ENCODE peak calls at places on chromosomes 4 and X, in ten cellular contexts. D is RWPE2, V is sigmoid colon, W is GM06990, S is PC-3, R is fibroblast of mammary gland, K is MM.1S, Y is astrocyte of the cerebellum, J is body of pancreas, B is endodermal cell. O is an unnamed sample.

GRCh38 chrX:140091276-140091886 is 126.1 kb upstream of the CXorf66 start:
- DNase-seq in D (no peak), V (peak), W (peak), S (no peak), R (no peak), K (no peak), Y (no peak), J (peak), B (peak), O (peak)

GRCh38 chrX:133297284-133297683 is 79.1 kb upstream of the TFDP3 start:
- DNase-seq in D (no peak), V (no peak), W (no peak), S (peak), R (peak), K (no peak), Y (peak), J (no peak), B (no peak), O (no peak)

GRCh38 chr4:168797176-168797575 is 212.9 kb downstream of the CBR4 start:
- DNase-seq in D (no peak), V (no peak), W (no peak), S (peak), R (peak), K (no peak), Y (peak), J (no peak), B (no peak), O (no peak)

GRCh38 chrX:153517421-153517820 is at the start of gene ATP2B3:
- DNase-seq in D (no peak), V (no peak), W (no peak), S (no peak), R (no peak), K (no peak), Y (no peak), J (no peak), B (peak), O (no peak)

GRCh38 chrX:107726809-107727534 is 48.6 kb downstream of the TSC22D3 start:
- DNase-seq in D (no peak), V (no peak), W (no peak), S (peak), R (no peak), K (no peak), Y (no peak), J (no peak), B (no peak), O (no peak)

GRCh38 chr4:139403457-139403856 is 50.5 kb upstream of the RAB33B start:
- DNase-seq in D (no peak), V (no peak), W (no peak), S (peak), R (no peak), K (no peak), Y (no peak), J (no peak), B (no peak), O (no peak)

GRCh38 chrX:107687445-107687844 is 59.1 kb downstream of the PRPS1 start:
- DNase-seq in D (no peak), V (no peak), W (no peak), S (no peak), R (no peak), K (no peak), Y (no peak), J (no peak), B (peak), O (no peak)

GRCh38 chrX:133776072-133776471 is 209.3 kb downstream of the GPC3 start:
- DNase-seq in D (no peak), V (no peak), W (no peak), S (peak), R (no peak), K (no peak), Y (no peak), J (peak), B (peak), O (no peak)

DNA sequence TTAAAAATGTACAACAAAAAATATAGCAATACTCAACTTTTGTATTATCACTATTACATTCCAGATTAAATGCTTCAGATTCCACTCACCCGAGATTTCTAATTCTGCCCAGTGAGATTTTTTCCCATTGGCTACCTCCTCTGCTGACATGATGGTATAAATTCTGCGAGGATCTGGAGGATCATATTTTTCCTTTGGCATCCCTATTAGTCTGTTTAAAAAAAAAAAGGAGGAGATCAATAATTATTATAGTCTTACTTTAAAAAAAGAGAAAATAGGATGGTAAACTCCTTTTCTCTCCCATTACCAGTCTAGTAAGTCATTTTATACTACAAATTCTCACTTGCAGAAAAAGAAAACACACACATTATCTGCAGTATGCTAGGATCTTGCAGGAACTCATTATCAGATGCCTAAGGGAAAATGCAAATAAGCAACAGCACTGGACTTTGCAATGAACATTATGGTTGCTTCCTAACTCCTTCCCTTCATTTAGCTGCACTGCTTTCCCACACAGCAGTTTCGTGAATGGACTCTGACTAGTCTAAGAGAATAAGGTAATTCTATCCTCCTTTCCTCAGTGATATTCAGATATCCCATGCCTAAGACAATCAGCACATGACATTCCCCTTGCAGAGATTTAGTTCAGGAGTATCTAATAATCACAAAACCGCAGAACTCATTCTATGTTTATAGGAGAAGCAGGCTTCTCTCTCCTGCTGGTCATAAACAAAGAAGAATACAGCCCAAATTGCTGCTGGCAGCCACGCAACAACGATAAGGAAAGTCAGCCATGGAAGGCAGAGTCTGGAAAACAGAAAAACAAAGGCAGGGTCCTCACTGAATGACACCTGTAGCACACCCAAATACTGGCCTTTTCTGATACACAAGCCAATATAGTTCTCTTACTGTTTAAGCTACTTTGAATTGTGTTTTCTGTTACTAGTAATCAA is 42.7 kb downstream of the CNOT6L start:
- DNase-seq in D (no peak), V (no peak), W (no peak), S (no peak), R (no peak), K (no peak), Y (peak), J (no peak), B (no peak), O (peak)
- H3K4me3 ChIP-seq in D (no peak), V (no peak), W (no peak), S (no peak), R (no peak), K (no peak), Y (no peak), J (no peak), B (no peak), O (no peak)

GRCh38 chr4:136680271-136680670 is 852.0 kb downstream of the PCDH18 start:
- DNase-seq in D (no peak), V (no peak), W (no peak), S (peak), R (no peak), K (no peak), Y (no peak), J (no peak), B (no peak), O (no peak)

DNA sequence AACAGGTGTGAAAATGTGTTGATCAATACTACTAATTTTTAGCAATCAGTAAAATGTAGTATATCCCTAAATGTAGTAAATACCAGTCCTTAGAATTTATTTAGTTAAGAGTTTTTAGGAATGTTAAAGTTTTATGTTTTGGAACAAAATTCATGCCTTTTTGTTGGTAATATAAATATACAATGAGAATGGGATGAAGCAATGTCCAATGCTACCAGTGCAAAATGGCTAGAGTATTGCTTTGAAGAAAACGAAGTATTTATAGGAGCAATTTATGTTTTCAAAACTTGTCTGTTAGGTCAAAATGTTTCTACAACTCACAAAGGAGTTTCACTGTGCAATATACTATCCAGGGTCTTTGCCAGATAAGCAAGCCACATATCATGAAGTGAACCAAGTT is 851.5 kb downstream of the PCDH18 start:
- DNase-seq in D (no peak), V (no peak), W (no peak), S (no peak), R (no peak), K (no peak), Y (no peak), J (no peak), B (no peak), O (no peak)
- TF ChIP-seq CTCF in D (no peak), V (no peak), W (no peak), S (no peak), R (no peak), K (no peak), Y (no peak), J (no peak), B (no peak), O (no peak)

GRCh38 chrX:108740299-108740774 is 4.0 kb upstream of the IRS4 start:
- DNase-seq in D (no peak), V (no peak), W (no peak), S (no peak), R (no peak), K (no peak), Y (no peak), J (no peak), B (no peak), O (no peak)
- H3K4me3 ChIP-seq in D (no peak), V (no peak), W (no peak), S (no peak), R (no peak), K (no peak), Y (no peak), J (no peak), B (no peak), O (no peak)

DNA sequence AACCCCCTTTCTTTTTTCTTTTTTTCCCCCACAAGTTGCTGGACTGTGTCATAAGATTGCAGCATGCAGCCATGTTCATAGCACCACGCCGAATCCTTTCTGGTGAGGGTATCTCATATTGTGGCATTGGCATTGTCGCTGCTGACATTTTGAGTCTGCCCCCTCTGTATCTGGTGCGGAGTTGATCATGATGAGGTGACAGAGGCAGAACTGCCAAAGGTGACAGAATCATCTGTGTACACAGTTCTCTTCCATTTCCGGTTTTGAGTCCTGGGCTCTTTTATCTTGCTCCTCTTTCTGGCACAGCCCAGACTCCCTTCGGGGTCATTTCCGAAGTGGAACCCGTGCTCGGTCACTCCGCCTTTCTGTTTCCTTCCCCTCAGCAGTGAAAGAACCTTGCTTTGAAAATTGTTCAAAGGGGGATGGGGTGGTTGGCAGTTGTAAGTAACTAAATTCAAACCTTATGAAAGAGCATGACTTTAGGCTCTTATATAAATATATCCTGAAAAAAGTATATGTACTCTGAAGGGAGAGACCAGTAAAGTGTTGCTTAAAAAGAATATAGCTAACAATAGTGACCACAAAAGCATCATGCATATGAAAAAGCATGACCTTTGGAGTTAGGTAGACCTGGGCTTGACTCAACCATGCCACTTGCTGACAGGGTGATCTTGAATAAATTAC is 55.0 kb upstream of the BMP2K start:
- DNase-seq in D (no peak), V (no peak), W (peak), S (no peak), R (no peak), K (peak), Y (no peak), J (peak), B (no peak), O (no peak)
- TF ChIP-seq CTCF in D (no peak), V (no peak), W (no peak), S (no peak), R (no peak), K (no peak), Y (no peak), J (no peak), B (no peak), O (no peak)

DNA sequence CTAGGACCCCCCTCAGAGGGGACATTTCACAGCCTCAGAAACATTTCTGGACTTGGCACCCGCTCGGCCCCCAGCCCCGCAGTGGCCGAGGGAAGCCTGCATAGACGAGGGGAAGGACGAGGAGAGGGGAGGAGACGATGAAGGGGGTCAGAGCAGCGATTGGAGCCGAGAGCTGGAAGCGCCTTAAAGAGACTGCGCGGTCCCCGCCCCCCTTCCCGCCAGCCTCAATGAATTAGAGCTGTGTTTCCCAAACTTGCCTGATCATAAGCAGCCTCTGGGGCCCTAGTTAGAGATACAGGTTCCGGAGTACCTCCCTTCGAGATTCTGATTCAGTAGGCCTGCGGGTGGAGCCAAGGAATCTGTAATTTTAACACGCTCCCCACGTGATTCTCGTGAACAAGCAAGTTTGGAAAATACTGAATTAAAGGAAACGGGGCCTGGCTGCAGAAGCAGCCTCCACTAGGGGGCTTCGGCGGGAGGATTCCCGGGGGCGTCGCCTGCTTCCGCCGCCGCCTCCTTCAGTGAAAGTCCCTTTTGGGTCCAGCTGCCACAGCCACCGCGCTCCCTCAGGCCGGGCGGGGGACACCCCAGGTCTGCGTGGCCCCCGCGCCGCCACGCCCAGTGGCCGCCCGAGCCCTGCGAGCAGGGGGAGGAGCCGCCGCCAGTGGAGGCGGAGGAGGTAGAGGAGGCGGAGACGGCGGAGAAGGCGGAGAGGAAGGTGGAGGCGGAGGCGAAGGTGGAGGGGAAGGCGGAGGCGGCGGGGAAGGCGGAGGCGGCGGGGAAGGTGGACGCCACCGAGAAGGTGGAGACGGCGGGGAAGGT is at the start of gene USP27X:
- DNase-seq in D (peak), V (peak), W (peak), S (peak), R (peak), K (peak), Y (peak), J (peak), B (peak), O (peak)
- H3K4me3 ChIP-seq in D (peak), V (peak), W (peak), S (peak), R (peak), K (peak), Y (peak), J (peak), B (peak), O (peak)

GRCh38 chr4:130356873-130357272 is 1260.9 kb downstream of the C4orf33 start:
- DNase-seq in D (no peak), V (no peak), W (no peak), S (no peak), R (no peak), K (no peak), Y (no peak), J (no peak), B (no peak), O (no peak)

GRCh38 chr4:130361616-130362015 is 1265.7 kb downstream of the C4orf33 start:
- DNase-seq in D (no peak), V (no peak), W (no peak), S (no peak), R (no peak), K (no peak), Y (no peak), J (no peak), B (no peak), O (no peak)

DNA sequence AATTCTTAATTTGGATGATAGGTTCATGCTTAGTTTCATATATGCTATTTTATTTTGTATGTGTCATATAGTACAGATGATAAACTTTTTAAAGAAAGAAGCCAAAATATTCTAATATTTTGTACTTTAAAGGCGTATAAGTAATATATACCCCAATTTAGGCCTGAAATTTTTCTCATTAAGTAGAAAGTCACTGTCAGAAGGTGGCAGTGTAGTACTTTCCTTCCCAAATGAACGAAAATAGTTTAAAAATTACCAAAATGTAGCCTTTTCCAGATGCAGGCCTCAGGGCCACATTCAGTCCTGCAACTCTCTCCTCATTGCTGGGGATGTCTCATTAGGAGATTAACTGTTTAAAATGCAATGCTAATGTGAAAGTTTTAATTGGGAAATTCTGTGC is 1263.6 kb downstream of the C4orf33 start:
- DNase-seq in D (no peak), V (no peak), W (no peak), S (peak), R (peak), K (no peak), Y (peak), J (no peak), B (no peak), O (no peak)
- TF ChIP-seq CTCF in D (peak), V (no peak), W (no peak), S (peak), R (peak), K (peak), Y (peak), J (no peak), B (peak), O (no peak)

DNA sequence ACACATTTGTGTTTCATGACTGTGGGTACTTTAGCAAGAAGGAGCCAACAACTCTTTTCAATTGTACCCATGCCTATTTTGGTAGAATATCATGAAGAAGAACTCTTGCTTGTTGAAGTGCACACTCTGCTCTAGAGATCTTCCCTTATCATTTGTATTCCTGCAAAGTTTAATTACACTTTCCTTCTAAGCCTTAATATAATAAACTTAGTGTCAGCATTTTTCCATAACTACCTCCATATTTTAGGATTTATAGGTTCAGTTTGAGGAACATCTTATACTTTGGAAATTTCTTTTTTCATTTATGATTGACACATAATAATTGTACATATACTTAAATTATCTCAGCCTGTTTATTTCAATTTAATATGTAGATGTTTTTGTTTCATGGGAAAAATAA is 19.1 kb downstream of the FAM47B start:
- DNase-seq in D (no peak), V (no peak), W (no peak), S (no peak), R (no peak), K (no peak), Y (no peak), J (no peak), B (no peak), O (no peak)
- H3K4me3 ChIP-seq in D (no peak), V (no peak), W (no peak), S (no peak), R (no peak), K (no peak), Y (no peak), J (no peak), B (no peak), O (no peak)

GRCh38 chr4:188214861-188215260 is 75.6 kb downstream of the TRIML1 start:
- DNase-seq in D (no peak), V (no peak), W (no peak), S (no peak), R (no peak), K (no peak), Y (no peak), J (no peak), B (no peak), O (no peak)
- TF ChIP-seq CTCF in D (no peak), V (no peak), W (no peak), S (no peak), R (no peak), K (no peak), Y (no peak), J (no peak), B (no peak), O (no peak)

GRCh38 chr4:15757084-15757483 is 21.0 kb upstream of the CD38 start:
- DNase-seq in D (no peak), V (no peak), W (no peak), S (no peak), R (no peak), K (peak), Y (no peak), J (no peak), B (no peak), O (no peak)
- H3K4me3 ChIP-seq in D (no peak), V (no peak), W (no peak), S (no peak), R (no peak), K (peak), Y (no peak), J (no peak), B (no peak), O (no peak)

O was measured in mucosa of descending colon.